ENCODE peak calls at places on chromosomes 2 and 18, in four cellular contexts. H is heart left ventricle, C is A673, M is BE2C. Q is an unnamed sample. For H3K9me3, the result is how much of the 10 kb centered on the place peaks cover.

GRCh38 chr2:132581917-132582316 is 88.1 kb downstream of the LYPD1 start:
- DNase-seq in H (no peak), C (no peak), M (no peak), Q (no peak)

GRCh38 chr2:106562826-106563594 is 75.8 kb downstream of the CD8B2 start:
- DNase-seq in H (no peak), C (no peak), M (peak), Q (no peak)

GRCh38 chr2:158967731-158968395 is 577 bp upstream of the TANC1 start:
- DNase-seq in H (peak), C (peak), M (peak), Q (no peak)

GRCh38 chr2:96093528-96093927 is 22.8 kb downstream of the ADRA2B start:
- DNase-seq in H (no peak), C (no peak), M (no peak), Q (no peak)

GRCh38 chr2:25168256-25169072 is at the start of gene POMC:
- DNase-seq in H (no peak), C (peak), M (peak), Q (no peak)

GRCh38 chr2:184336688-184337087 is 261.6 kb upstream of the ZNF804A start:
- DNase-seq in H (no peak), C (no peak), M (no peak), Q (no peak)

GRCh38 chr2:154452471-154452870 is 246.0 kb upstream of the KCNJ3 start:
- DNase-seq in H (no peak), C (no peak), M (no peak), Q (no peak)

GRCh38 chr2:66714651-66715050 is 279.7 kb downstream of the MEIS1 start:
- DNase-seq in H (no peak), C (no peak), M (no peak), Q (no peak)

GRCh38 chr2:217248312-217248935 is 388.6 kb upstream of the TNP1 start:
- DNase-seq in H (peak), C (peak), M (peak), Q (no peak)

GRCh38 chr2:158650646-158651357 is 144.3 kb upstream of the DAPL1 start:
- DNase-seq in H (no peak), C (no peak), M (no peak), Q (no peak)

GRCh38 chr2:235328991-235329390 is 164.9 kb upstream of the AGAP1 start:
- DNase-seq in H (no peak), C (no peak), M (no peak), Q (no peak)

GRCh38 chr2:183089192-183089851 is 10.8 kb downstream of the DUSP19 start:
- DNase-seq in H (no peak), C (no peak), M (no peak), Q (no peak)

GRCh38 chr2:98757904-98758421 is 27.0 kb upstream of the MGAT4A start:
- DNase-seq in H (peak), C (no peak), M (no peak), Q (peak)

GRCh38 chr2:178395941-178396585 is 54.9 kb downstream of the PRKRA start:
- DNase-seq in H (no peak), C (no peak), M (no peak), Q (no peak)

GRCh38 chr2:69683170-69683971 is 39.8 kb upstream of the AAK1 start:
- DNase-seq in H (no peak), C (peak), M (peak), Q (no peak)

GRCh38 chr2:228545041-228545440 is 363.6 kb upstream of the SPHKAP start:
- DNase-seq in H (no peak), C (no peak), M (no peak), Q (no peak)

GRCh38 chr2:8546319-8547283 is 135.3 kb upstream of the ID2 start:
- DNase-seq in H (no peak), C (no peak), M (no peak), Q (no peak)

GRCh38 chr2:85584354-85584856 is at the start of gene VAMP5:
- DNase-seq in H (peak), C (no peak), M (peak), Q (no peak)

GRCh38 chr2:8719528-8719927 is 37.7 kb downstream of the ID2 start:
- DNase-seq in H (no peak), C (peak), M (no peak), Q (no peak)

GRCh38 chr2:75466708-75467311 is 93.9 kb downstream of the EVA1A start:
- DNase-seq in H (no peak), C (peak), M (peak), Q (no peak)

GRCh38 chr2:27954261-27954673 is 63.7 kb downstream of the BABAM2 start:
- DNase-seq in H (no peak), C (peak), M (no peak), Q (no peak)

GRCh38 chr2:58006952-58007284 is 39.7 kb upstream of the VRK2 start:
- DNase-seq in H (no peak), C (no peak), M (no peak), Q (no peak)

GRCh38 chr18:26044807-26045206 is 45.6 kb downstream of the SS18 start:
- DNase-seq in H (no peak), C (no peak), M (no peak), Q (no peak)

GRCh38 chr18:31154186-31154585 is 8.5 kb downstream of the DSC1 start:
- DNase-seq in H (no peak), C (no peak), M (no peak), Q (no peak)

GRCh38 chr18:11872479-11873136 is 21.4 kb downstream of the CHMP1B start:
- DNase-seq in H (peak), C (peak), M (no peak), Q (no peak)

GRCh38 chr2:55887906-55888625 is 35.5 kb downstream of the EFEMP1 start:
- DNase-seq in H (no peak), C (peak), M (no peak), Q (no peak)

GRCh38 chr18:59681521-59682004 is 15.7 kb downstream of the CCBE1 start:
- DNase-seq in H (no peak), C (no peak), M (no peak), Q (no peak)

GRCh38 chr18:45723921-45724320 is at the start of gene SLC14A1:
- DNase-seq in H (no peak), C (no peak), M (no peak), Q (no peak)

GRCh38 chr18:65398347-65398746 is 352.5 kb upstream of the CDH7 start:
- DNase-seq in H (no peak), C (no peak), M (no peak), Q (no peak)
- H3K9me3 ChIP-seq in H (under half), C (under half), M (under half), Q (under half)

GRCh38 chr18:71022389-71022788 is 733.5 kb downstream of the SOCS6 start:
- DNase-seq in H (no peak), C (no peak), M (no peak), Q (no peak)
- H3K9me3 ChIP-seq in H (under half), C (under half), M (under half), Q (under half)

GRCh38 chr2:230525682-230526081 is 109.7 kb downstream of the SP100 start:
- DNase-seq in H (no peak), C (no peak), M (no peak), Q (no peak)
- H3K9me3 ChIP-seq in H (under half), C (under half), M (under half), Q (under half)

DNA sequence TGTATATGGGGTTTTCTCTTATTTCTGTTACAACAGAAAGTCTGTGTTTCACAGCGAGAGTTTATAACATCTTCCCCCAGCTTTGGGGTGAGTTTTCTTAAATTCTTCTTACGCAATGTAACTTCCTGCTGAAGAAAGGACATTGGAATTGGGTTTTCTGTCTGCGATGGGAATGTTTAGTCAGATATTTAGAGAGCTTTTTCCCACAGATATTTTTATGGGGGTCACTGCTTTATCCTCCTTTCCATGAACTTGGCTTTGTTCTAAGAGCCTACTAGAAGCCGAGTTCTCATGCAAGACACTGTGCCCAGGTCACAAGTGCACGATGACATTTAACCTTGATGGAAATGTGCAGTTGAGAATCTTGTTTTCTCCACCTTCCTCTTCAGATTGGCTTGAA is 22.1 kb downstream of the B3GNT2 start:
- DNase-seq in H (no peak), C (no peak), M (no peak), Q (no peak)
- H3K9me3 ChIP-seq in H (under half), C (under half), M (under half), Q (under half)

Q was measured in T-helper 17 cell.